ENCODE peak calls at places on chromosome 9, in four cellular contexts. One of them, this sample, is unnamed.

GRCh38 chr9:83011611-83012010 is 51.3 kb downstream of the RASEF start:
- DNase-seq in HL-60: no peak
- DNase-seq in K562: no peak
- DNase-seq in GM12878: no peak
- DNase-seq in this sample: no peak

GRCh38 chr9:113995963-113996362 is 82.1 kb downstream of the AMBP start:
- DNase-seq in HL-60: no peak
- DNase-seq in K562: no peak
- DNase-seq in GM12878: no peak
- DNase-seq in this sample: no peak

GRCh38 chr9:107684224-107684623 is 194.7 kb upstream of the KLF4 start:
- DNase-seq in GM12878: no peak
- DNase-seq in HL-60: no peak
- DNase-seq in K562: no peak
- DNase-seq in this sample: no peak

GRCh38 chr9:74041588-74041987 is 455.5 kb upstream of the RORB start:
- DNase-seq in GM12878: no peak
- DNase-seq in HL-60: no peak
- DNase-seq in K562: no peak
- DNase-seq in this sample: no peak

GRCh38 chr9:130373679-130374325 is 71.0 kb upstream of the ASS1 start:
- DNase-seq in GM12878: no peak
- DNase-seq in HL-60: no peak
- DNase-seq in K562: no peak
- DNase-seq in this sample: no peak

GRCh38 chr9:70049672-70050271 is 6.1 kb downstream of the MAMDC2 start:
- DNase-seq in HL-60: no peak
- DNase-seq in K562: no peak
- DNase-seq in GM12878: no peak
- DNase-seq in this sample: no peak

GRCh38 chr9:88766778-88767503 is 224.3 kb upstream of the S1PR3 start:
- DNase-seq in HL-60: no peak
- DNase-seq in K562: no peak
- DNase-seq in GM12878: no peak
- DNase-seq in this sample: no peak

GRCh38 chr9:5375091-5375490 is 35.4 kb upstream of the RLN1 start:
- DNase-seq in K562: no peak
- DNase-seq in GM12878: no peak
- DNase-seq in HL-60: no peak
- DNase-seq in this sample: no peak

GRCh38 chr9:125391704-125392103 is 130.1 kb downstream of the GAPVD1 start:
- DNase-seq in GM12878: no peak
- DNase-seq in HL-60: no peak
- DNase-seq in K562: no peak
- DNase-seq in this sample: no peak

GRCh38 chr9:113488490-113488889 is 25.0 kb downstream of the RGS3 start:
- DNase-seq in GM12878: no peak
- DNase-seq in K562: no peak
- DNase-seq in HL-60: no peak
- DNase-seq in this sample: no peak

GRCh38 chr9:5052858-5053257 is 67.8 kb downstream of the JAK2 start:
- DNase-seq in GM12878: no peak
- DNase-seq in K562: no peak
- DNase-seq in HL-60: no peak
- DNase-seq in this sample: no peak

GRCh38 chr9:133976191-133976861 is 15.8 kb downstream of the VAV2 start:
- DNase-seq in GM12878: no peak
- DNase-seq in HL-60: no peak
- DNase-seq in K562: no peak
- DNase-seq in this sample: no peak

GRCh38 chr9:34139477-34140146 is 13.1 kb upstream of the DCAF12 start:
- DNase-seq in HL-60: peak; percentile 53
- DNase-seq in GM12878: no peak
- DNase-seq in K562: peak; percentile 54
- DNase-seq in this sample: no peak

GRCh38 chr9:83937861-83938455 is 16.7 kb upstream of the KIF27 start:
- DNase-seq in K562: peak; percentile 54
- DNase-seq in GM12878: no peak
- DNase-seq in HL-60: peak; percentile 53
- DNase-seq in this sample: peak; percentile 20

GRCh38 chr9:88990721-88991065 is 575 bp upstream of the S1PR3 start:
- DNase-seq in K562: no peak
- DNase-seq in GM12878: no peak
- DNase-seq in HL-60: no peak
- DNase-seq in this sample: no peak

GRCh38 chr9:6545017-6545691 is 100.4 kb downstream of the GLDC start:
- DNase-seq in HL-60: no peak
- DNase-seq in GM12878: no peak
- DNase-seq in K562: no peak
- DNase-seq in this sample: no peak

GRCh38 chr9:79574716-79575242 is 3.0 kb downstream of the TLE4 start:
- DNase-seq in GM12878: no peak
- DNase-seq in HL-60: no peak
- DNase-seq in K562: no peak
- DNase-seq in this sample: no peak

GRCh38 chr9:88776717-88777497 is 214.4 kb upstream of the S1PR3 start:
- DNase-seq in K562: no peak
- DNase-seq in GM12878: no peak
- DNase-seq in HL-60: no peak
- DNase-seq in this sample: no peak

GRCh38 chr9:70830618-70831017 is 290.8 kb downstream of the TRPM3 start:
- DNase-seq in K562: no peak
- DNase-seq in GM12878: no peak
- DNase-seq in HL-60: no peak
- DNase-seq in this sample: no peak

GRCh38 chr9:26159575-26160392 is 481.5 kb upstream of the TUSC1 start:
- DNase-seq in GM12878: no peak
- DNase-seq in K562: no peak
- DNase-seq in HL-60: no peak
- DNase-seq in this sample: no peak

GRCh38 chr9:125388978-125389377 is 127.4 kb downstream of the GAPVD1 start:
- DNase-seq in K562: no peak
- DNase-seq in GM12878: no peak
- DNase-seq in HL-60: no peak
- DNase-seq in this sample: no peak

GRCh38 chr9:35033101-35033500 is 39.3 kb downstream of the VCP start:
- DNase-seq in HL-60: no peak
- DNase-seq in GM12878: no peak
- DNase-seq in K562: no peak
- DNase-seq in this sample: no peak

GRCh38 chr9:133135193-133135745 is 14.2 kb upstream of the RALGDS start:
- DNase-seq in HL-60: no peak
- DNase-seq in K562: no peak
- DNase-seq in GM12878: no peak
- DNase-seq in this sample: no peak

GRCh38 chr9:98708933-98709911 is at the start of gene GABBR2:
- DNase-seq in GM12878: no peak
- DNase-seq in HL-60: no peak
- DNase-seq in K562: peak; percentile 62
- DNase-seq in this sample: no peak

GRCh38 chr9:121859646-121860045 is 208.2 kb downstream of the DAB2IP start:
- DNase-seq in GM12878: no peak
- DNase-seq in K562: no peak
- DNase-seq in HL-60: no peak
- DNase-seq in this sample: no peak

GRCh38 chr9:86614871-86615849 is 260.9 kb upstream of the TUT7 start:
- DNase-seq in HL-60: no peak
- DNase-seq in K562: peak; percentile 16
- DNase-seq in GM12878: no peak
- DNase-seq in this sample: no peak

GRCh38 chr9:87310827-87311564 is 186.7 kb upstream of the DAPK1 start:
- DNase-seq in GM12878: no peak
- DNase-seq in K562: no peak
- DNase-seq in HL-60: no peak
- DNase-seq in this sample: no peak

GRCh38 chr9:106921341-106921899 is 58.5 kb downstream of the ZNF462 start:
- DNase-seq in K562: peak; percentile 10
- DNase-seq in HL-60: no peak
- DNase-seq in GM12878: no peak
- DNase-seq in this sample: no peak

GRCh38 chr9:79054500-79054899 is 517.3 kb upstream of the TLE4 start:
- DNase-seq in GM12878: no peak
- DNase-seq in K562: no peak
- DNase-seq in HL-60: no peak
- DNase-seq in this sample: no peak

GRCh38 chr9:34124103-34124502 is 2.4 kb downstream of the DCAF12 start:
- DNase-seq in GM12878: no peak
- DNase-seq in K562: no peak
- DNase-seq in HL-60: peak; percentile 51
- DNase-seq in this sample: no peak

GRCh38 chr9:81729141-81729540 is 39.8 kb upstream of the TLE1 start:
- DNase-seq in K562: no peak
- DNase-seq in GM12878: peak; percentile 41
- DNase-seq in HL-60: no peak
- DNase-seq in this sample: no peak

GRCh38 chr9:93895535-93895934 is 59.6 kb downstream of the BARX1 start:
- DNase-seq in HL-60: no peak
- DNase-seq in K562: no peak
- DNase-seq in GM12878: no peak
- DNase-seq in this sample: no peak

GRCh38 chr9:93896496-93897033 is 58.6 kb downstream of the BARX1 start:
- DNase-seq in K562: no peak
- DNase-seq in GM12878: no peak
- DNase-seq in HL-60: no peak
- DNase-seq in this sample: no peak

GRCh38 chr9:93897075-93897970 is 57.8 kb downstream of the BARX1 start:
- DNase-seq in K562: no peak
- DNase-seq in HL-60: no peak
- DNase-seq in GM12878: no peak
- DNase-seq in this sample: peak; percentile 7

GRCh38 chr9:93894691-93895079 is 60.5 kb downstream of the BARX1 start:
- DNase-seq in HL-60: no peak
- DNase-seq in K562: no peak
- DNase-seq in GM12878: no peak
- DNase-seq in this sample: no peak

GRCh38 chr9:93896093-93896492 is 59.1 kb downstream of the BARX1 start:
- DNase-seq in K562: no peak
- DNase-seq in GM12878: no peak
- DNase-seq in HL-60: no peak
- DNase-seq in this sample: no peak
- TF ChIP-seq SPI1 in K562: no peak
- TF ChIP-seq SPI1 in GM12878: no peak
- TF ChIP-seq SPI1 in HL-60: no peak
- TF ChIP-seq SPI1 in this sample: no peak

GRCh38 chr9:3736186-3736585 is 210.4 kb upstream of the RFX3 start:
- DNase-seq in GM12878: no peak
- DNase-seq in K562: no peak
- DNase-seq in HL-60: peak; percentile 60
- DNase-seq in this sample: no peak

GRCh38 chr9:3733039-3733408 is 207.2 kb upstream of the RFX3 start:
- DNase-seq in HL-60: no peak
- DNase-seq in GM12878: peak; percentile 9
- DNase-seq in K562: no peak
- DNase-seq in this sample: no peak

GRCh38 chr9:3730527-3730926 is 204.7 kb upstream of the RFX3 start:
- DNase-seq in K562: no peak
- DNase-seq in GM12878: peak; percentile 26
- DNase-seq in HL-60: no peak
- DNase-seq in this sample: no peak

GRCh38 chr9:3735251-3735650 is 209.4 kb upstream of the RFX3 start:
- DNase-seq in K562: no peak
- DNase-seq in HL-60: no peak
- DNase-seq in GM12878: no peak
- DNase-seq in this sample: no peak

DNA sequence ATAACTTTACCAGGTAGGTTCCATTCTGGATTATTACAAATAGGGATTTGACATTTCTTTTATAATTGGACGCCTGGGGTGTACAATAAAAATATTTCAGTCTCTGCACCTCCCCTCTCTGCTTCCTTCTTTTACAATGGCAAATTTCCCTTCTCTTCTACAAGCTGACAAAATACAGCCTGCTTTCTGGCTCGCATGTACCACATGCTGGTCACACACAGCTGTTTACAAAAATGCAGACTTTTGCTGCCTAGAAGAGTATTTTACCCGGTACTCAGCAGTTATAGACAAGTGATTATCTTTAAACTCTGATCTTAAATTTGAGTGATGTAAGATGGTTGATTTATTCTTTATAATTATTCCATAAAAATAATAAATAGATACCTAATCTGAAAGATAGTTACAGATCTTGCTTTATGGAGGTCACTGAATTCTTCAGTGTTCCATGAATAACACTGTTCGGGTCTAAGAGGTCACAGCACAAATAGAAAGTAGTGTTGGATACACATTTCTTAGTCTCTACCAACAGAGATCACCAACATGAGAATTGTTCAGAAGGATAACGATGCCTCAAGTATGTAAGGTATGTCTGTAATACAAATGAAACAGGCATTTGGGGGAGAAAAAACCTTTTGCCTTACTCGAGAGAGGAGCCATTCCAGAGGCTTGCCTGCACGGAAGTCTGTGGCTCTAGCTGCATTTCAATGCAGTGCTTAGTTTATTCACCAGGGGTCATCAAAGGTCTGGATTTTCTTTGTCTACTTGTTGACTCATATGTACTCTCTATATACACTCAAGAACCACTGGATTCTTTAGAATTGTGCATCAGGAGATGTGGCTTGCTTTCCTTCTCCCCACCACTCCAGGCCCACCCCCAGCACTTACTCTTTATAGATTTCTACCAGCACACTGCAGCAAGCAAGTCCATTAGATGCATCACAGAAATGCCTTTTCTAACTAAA is 206.6 kb upstream of the RFX3 start:
- DNase-seq in HL-60: peak; percentile 54
- DNase-seq in GM12878: peak; percentile 64
- DNase-seq in K562: peak; percentile 17
- DNase-seq in this sample: peak; percentile 34
- TF ChIP-seq POLR2AphosphoS5 in HL-60: no peak
- TF ChIP-seq POLR2AphosphoS5 in GM12878: no peak
- TF ChIP-seq POLR2AphosphoS5 in K562: no peak
- TF ChIP-seq POLR2AphosphoS5 in this sample: no peak

DNA sequence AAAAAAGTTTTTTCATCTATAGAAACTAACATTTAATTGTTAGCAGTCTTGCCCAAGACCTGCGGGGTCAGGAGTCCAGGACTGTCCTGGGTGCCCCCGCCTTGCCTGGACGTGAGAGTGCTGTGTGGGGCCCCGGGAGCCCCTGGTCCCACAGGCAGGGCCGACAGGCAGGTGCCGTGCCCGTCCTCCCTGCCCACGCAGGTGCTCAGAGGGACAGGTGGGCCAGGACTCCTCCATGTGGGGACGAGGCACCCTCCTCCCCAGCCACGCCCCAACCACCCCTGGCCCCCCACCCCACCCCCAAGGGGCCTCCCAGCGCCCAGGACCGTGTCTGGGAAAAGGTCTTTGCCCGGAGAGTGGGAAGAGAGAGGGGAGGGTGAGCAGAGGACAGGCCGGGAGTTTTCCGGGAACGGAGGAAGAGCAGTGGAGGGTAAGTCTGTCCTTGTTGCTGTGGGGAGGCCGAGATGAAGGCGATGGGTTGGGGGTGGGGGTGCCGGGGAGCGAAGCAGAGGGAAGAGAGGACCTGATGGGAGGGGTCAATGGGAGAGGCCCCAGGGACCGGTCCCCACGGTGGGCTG is 2.7 kb upstream of the LCN12 start:
- DNase-seq in K562: no peak
- DNase-seq in GM12878: no peak
- DNase-seq in HL-60: no peak
- DNase-seq in this sample: no peak
- TF ChIP-seq SPI1 in K562: no peak
- TF ChIP-seq SPI1 in GM12878: no peak
- TF ChIP-seq SPI1 in HL-60: no peak
- TF ChIP-seq SPI1 in this sample: no peak

GRCh38 chr9:17134396-17134842 is 421 bp upstream of the CNTLN start:
- DNase-seq in K562: no peak
- DNase-seq in GM12878: no peak
- DNase-seq in HL-60: no peak
- DNase-seq in this sample: no peak
- TF ChIP-seq POLR2AphosphoS5 in K562: no peak
- TF ChIP-seq POLR2AphosphoS5 in GM12878: no peak
- TF ChIP-seq POLR2AphosphoS5 in HL-60: no peak
- TF ChIP-seq POLR2AphosphoS5 in this sample: no peak

This sample was measured in GM12891.